ENCODE peak calls at places on chromosomes 11 and 22, in nine cellular contexts. J is mesendoderm; C is cardiac muscle cell; D is transverse colon; N is heart left ventricle; O is CD4-positive, alpha-beta T cell; T is breast epithelium; F is BJ; S is ovary. I is an unnamed sample.

GRCh38 chr11:100719362-100719761 is 32.3 kb downstream of the ARHGAP42 start:
- DNase-seq in J (peak; percentile 96), C (peak; percentile 26), D (no peak), N (peak; percentile 39), O (no peak), T (no peak), F (no peak), S (no peak), I (no peak)

GRCh38 chr11:116605543-116605942 is 167.2 kb downstream of the BUD13 start:
- DNase-seq in J (peak; percentile 92), C (peak; percentile 89), D (peak; percentile 19), N (peak; percentile 29), O (no peak), T (peak; percentile 57), F (no peak), S (no peak), I (peak; percentile 46)

GRCh38 chr22:40609216-40609615 is 27.3 kb downstream of the MRTFA start:
- DNase-seq in J (no peak), C (no peak), D (no peak), N (no peak), O (no peak), T (no peak), F (no peak), S (no peak), I (no peak)

GRCh38 chr11:83070044-83070877 is 1.4 kb downstream of the RAB30 start:
- DNase-seq in J (peak; percentile 85), C (no peak), D (no peak), N (no peak), O (no peak), T (no peak), F (no peak), S (no peak), I (no peak)

GRCh38 chr11:76291576-76292526 is 85.5 kb upstream of the WNT11 start:
- DNase-seq in J (no peak), C (no peak), D (no peak), N (no peak), O (no peak), T (no peak), F (no peak), S (no peak), I (no peak)

GRCh38 chr11:72227316-72228228 is 3.0 kb downstream of the INPPL1 start:
- DNase-seq in J (no peak), C (no peak), D (no peak), N (no peak), O (no peak), T (no peak), F (no peak), S (no peak), I (no peak)

GRCh38 chr22:30221121-30221992 is 25.2 kb downstream of the LIF start:
- DNase-seq in J (no peak), C (no peak), D (peak; percentile 46), N (no peak), O (peak; percentile 56), T (no peak), F (no peak), S (no peak), I (no peak)

GRCh38 chr11:6855971-6856542 is 6.8 kb upstream of the OR10A2 start:
- DNase-seq in J (peak; percentile 13), C (no peak), D (no peak), N (no peak), O (no peak), T (no peak), F (no peak), S (no peak), I (no peak)

GRCh38 chr11:118521892-118522311 is 5.4 kb upstream of the TTC36 start:
- DNase-seq in J (no peak), C (no peak), D (no peak), N (no peak), O (no peak), T (no peak), F (no peak), S (peak; percentile 41), I (no peak)

GRCh38 chr22:32385681-32386080 is 26.4 kb downstream of the RTCB start:
- DNase-seq in J (no peak), C (no peak), D (no peak), N (no peak), O (no peak), T (no peak), F (no peak), S (no peak), I (no peak)

GRCh38 chr11:70247710-70248072 is 22.8 kb upstream of the PPFIA1 start:
- DNase-seq in J (no peak), C (no peak), D (no peak), N (peak; percentile 58), O (no peak), T (peak; percentile 83), F (no peak), S (no peak), I (no peak)

GRCh38 chr11:66227700-66228099 is 40.7 kb upstream of the RAB1B start:
- DNase-seq in J (no peak), C (no peak), D (no peak), N (no peak), O (no peak), T (no peak), F (no peak), S (no peak), I (no peak)

GRCh38 chr11:14101388-14101787 is 138.9 kb downstream of the SPON1 start:
- DNase-seq in J (no peak), C (no peak), D (no peak), N (no peak), O (no peak), T (no peak), F (no peak), S (no peak), I (no peak)

GRCh38 chr11:32343325-32344008 is 91.9 kb downstream of the WT1 start:
- DNase-seq in J (no peak), C (no peak), D (no peak), N (no peak), O (no peak), T (no peak), F (no peak), S (no peak), I (no peak)

GRCh38 chr11:50088231-50088630 is 55.6 kb downstream of the OR4C45 start:
- DNase-seq in J (no peak), C (no peak), D (no peak), N (no peak), O (no peak), T (no peak), F (no peak), S (no peak), I (no peak)

GRCh38 chr22:29798801-29799200 is 31.6 kb downstream of the UQCR10 start:
- DNase-seq in J (no peak), C (no peak), D (no peak), N (peak; percentile 44), O (no peak), T (no peak), F (no peak), S (no peak), I (no peak)

GRCh38 chr22:31611065-31611760 is 50.8 kb downstream of the PISD start:
- DNase-seq in J (no peak), C (no peak), D (no peak), N (peak; percentile 56), O (no peak), T (no peak), F (no peak), S (peak; percentile 71), I (no peak)

GRCh38 chr22:40654522-40655167 is 18.1 kb upstream of the MRTFA start:
- DNase-seq in J (peak; percentile 52), C (no peak), D (peak; percentile 37), N (peak; percentile 73), O (no peak), T (no peak), F (peak; percentile 70), S (no peak), I (no peak)

GRCh38 chr11:10398525-10398924 is 56.5 kb upstream of the AMPD3 start:
- DNase-seq in J (peak; percentile 19), C (no peak), D (peak; percentile 38), N (peak; percentile 58), O (no peak), T (no peak), F (no peak), S (no peak), I (no peak)

GRCh38 chr11:58919561-58919960 is 19.7 kb upstream of the GLYATL1 start:
- DNase-seq in J (no peak), C (no peak), D (no peak), N (no peak), O (no peak), T (no peak), F (peak; percentile 47), S (no peak), I (no peak)

DNA sequence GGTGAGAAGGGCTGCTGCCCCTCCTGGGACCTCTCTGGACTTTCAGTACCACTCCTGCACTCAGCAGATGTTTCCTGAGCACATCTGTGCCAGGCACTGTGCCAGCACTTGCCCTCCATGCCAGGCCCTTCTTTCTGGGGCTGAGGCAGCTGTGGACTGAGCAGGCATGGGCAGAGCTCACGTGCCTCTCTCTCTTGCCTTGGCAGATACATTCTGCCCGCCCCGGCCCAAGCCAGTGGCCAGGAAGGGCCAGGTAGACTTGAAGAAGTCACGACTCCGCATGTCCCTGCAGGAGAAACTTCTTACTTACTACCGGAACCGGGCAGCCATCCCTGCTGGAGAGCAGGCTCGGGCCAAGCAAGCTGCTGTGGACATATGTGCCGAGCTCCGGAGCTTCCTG is 8.3 kb upstream of the ATF4 start:
- DNase-seq in J (no peak), C (no peak), D (no peak), N (no peak), O (no peak), T (no peak), F (no peak), S (no peak), I (no peak)
- H3K27me3 ChIP-seq in J (no peaks in the 10 kb centered on the region), C (no peaks in the 10 kb centered on the region), D (no peaks in the 10 kb centered on the region), N (no peaks in the 10 kb centered on the region), O (no peaks in the 10 kb centered on the region), T (no peaks in the 10 kb centered on the region), F (no peaks in the 10 kb centered on the region), S (no peaks in the 10 kb centered on the region), I (no peaks in the 10 kb centered on the region)

GRCh38 chr11:120667934-120668333 is 156.4 kb downstream of the GRIK4 start:
- DNase-seq in J (no peak), C (no peak), D (no peak), N (no peak), O (no peak), T (no peak), F (no peak), S (no peak), I (no peak)
- H3K27me3 ChIP-seq in J (no peaks in the 10 kb centered on the region), C (peaks cover 48% of the 10 kb centered on the region), D (peaks cover 19% of the 10 kb centered on the region), N (peaks cover 59% of the 10 kb centered on the region), O (peaks cover 6% of the 10 kb centered on the region), T (no peaks in the 10 kb centered on the region), F (peaks cover 3% of the 10 kb centered on the region), S (no peaks in the 10 kb centered on the region), I (no peaks in the 10 kb centered on the region)

GRCh38 chr11:45285931-45286632 is at the start of gene SYT13:
- DNase-seq in J (peak; percentile 80), C (peak; percentile 75), D (peak; percentile 86), N (no peak), O (no peak), T (no peak), F (no peak), S (no peak), I (peak; percentile 85)
- H3K27me3 ChIP-seq in J (no peaks in the 10 kb centered on the region), C (peaks cover 67% of the 10 kb centered on the region), D (peaks cover 36% of the 10 kb centered on the region), N (peaks cover 82% of the 10 kb centered on the region), O (peaks cover 73% of the 10 kb centered on the region), T (no peaks in the 10 kb centered on the region), F (peaks cover 16% of the 10 kb centered on the region), S (no peaks in the 10 kb centered on the region), I (peaks cover 4% of the 10 kb centered on the region)

DNA sequence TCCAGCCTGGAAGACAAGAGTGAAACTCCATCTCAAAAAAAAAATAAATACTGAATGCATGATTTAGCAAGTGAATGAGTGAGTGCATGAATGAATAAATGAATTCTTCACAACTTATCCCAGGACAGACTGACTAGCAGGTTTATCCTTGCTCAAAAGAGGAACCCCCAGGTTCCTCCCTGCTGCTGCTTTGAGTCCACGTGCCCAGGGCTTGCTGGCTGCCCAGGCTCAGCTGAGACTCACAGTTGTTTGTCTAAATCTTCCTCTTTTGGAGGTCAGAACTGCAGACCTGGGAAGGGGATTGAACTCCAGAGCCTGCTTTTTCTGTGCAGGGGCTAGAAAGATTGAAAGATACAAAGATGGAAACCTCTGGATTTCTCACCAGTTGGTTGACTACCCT is 117.4 kb upstream of the TMEM45B start:
- DNase-seq in J (no peak), C (no peak), D (no peak), N (no peak), O (no peak), T (no peak), F (no peak), S (no peak), I (no peak)
- H3K27me3 ChIP-seq in J (no peaks in the 10 kb centered on the region), C (peaks cover 21% of the 10 kb centered on the region), D (peaks cover 16% of the 10 kb centered on the region), N (peaks cover 5% of the 10 kb centered on the region), O (no peaks in the 10 kb centered on the region), T (no peaks in the 10 kb centered on the region), F (peaks cover 2% of the 10 kb centered on the region), S (no peaks in the 10 kb centered on the region), I (no peaks in the 10 kb centered on the region)

I was measured in colonic mucosa.